ENCODE peak calls at places on chromosome 22, in five cellular contexts. Y is suprapubic skin, K is SK-N-SH, N is ovary, Q is GM12878. D is an unnamed sample.

GRCh38 chr22:35539910-35540599 is 576 bp upstream of the RASD2 start:
- DNase-seq in Y (no peak), K (peak; percentile 98), N (peak; percentile 76), Q (no peak), D (peak; percentile 81)

GRCh38 chr22:44920183-44920582 is 89.6 kb downstream of the PHF21B start:
- DNase-seq in Y (peak; percentile 21), K (no peak), N (no peak), Q (no peak), D (peak; percentile 55)

GRCh38 chr22:17918840-17919239 is 105.5 kb downstream of the MICAL3 start:
- DNase-seq in Y (no peak), K (no peak), N (no peak), Q (no peak), D (peak; percentile 5)

GRCh38 chr22:30279389-30279788 is 9.9 kb downstream of the CASTOR1 start:
- DNase-seq in Y (no peak), K (no peak), N (no peak), Q (no peak), D (no peak)

GRCh38 chr22:32144875-32145274 is 14.2 kb downstream of the C22orf42 start:
- DNase-seq in Y (no peak), K (no peak), N (no peak), Q (no peak), D (no peak)

GRCh38 chr22:19287889-19288288 is 3.6 kb downstream of the CLTCL1 start:
- DNase-seq in Y (no peak), K (no peak), N (no peak), Q (no peak), D (no peak)

GRCh38 chr22:30250713-30251267 is 4.2 kb upstream of the LIF start:
- DNase-seq in Y (no peak), K (peak; percentile 55), N (no peak), Q (no peak), D (no peak)

GRCh38 chr22:26559961-26560575 is 29.9 kb downstream of the TPST2 start:
- DNase-seq in Y (no peak), K (no peak), N (no peak), Q (no peak), D (no peak)

GRCh38 chr22:18156878-18157713 is 7.1 kb downstream of the USP18 start:
- DNase-seq in Y (no peak), K (peak; percentile 83), N (peak; percentile 51), Q (no peak), D (peak; percentile 84)

GRCh38 chr22:37403267-37403960 is 23.9 kb downstream of the ELFN2 start:
- DNase-seq in Y (no peak), K (peak; percentile 76), N (no peak), Q (no peak), D (no peak)

GRCh38 chr22:27206747-27207133 is 549.4 kb downstream of the MIAT start:
- DNase-seq in Y (no peak), K (no peak), N (no peak), Q (no peak), D (no peak)

GRCh38 chr22:35140879-35141745 is 75.2 kb downstream of the ISX start:
- DNase-seq in Y (no peak), K (peak; percentile 23), N (no peak), Q (no peak), D (no peak)

GRCh38 chr22:43482310-43482625 is 70.5 kb downstream of the MPPED1 start:
- DNase-seq in Y (no peak), K (no peak), N (no peak), Q (no peak), D (no peak)

GRCh38 chr22:33873186-33873585 is 47.1 kb downstream of the LARGE1 start:
- DNase-seq in Y (no peak), K (no peak), N (no peak), Q (no peak), D (peak; percentile 78)

GRCh38 chr22:38923463-38924196 is 33.8 kb upstream of the APOBEC3A start:
- DNase-seq in Y (peak; percentile 81), K (peak; percentile 71), N (peak; percentile 78), Q (no peak), D (peak; percentile 93)

GRCh38 chr22:44523981-44524759 is 26.1 kb upstream of the RTL6 start:
- DNase-seq in Y (peak; percentile 34), K (no peak), N (peak; percentile 63), Q (no peak), D (peak; percentile 87)

GRCh38 chr22:27377901-27378300 is 423.7 kb downstream of the MN1 start:
- DNase-seq in Y (no peak), K (no peak), N (peak; percentile 66), Q (no peak), D (no peak)

GRCh38 chr22:43148581-43148980 is 2.8 kb upstream of the TSPO start:
- DNase-seq in Y (no peak), K (no peak), N (no peak), Q (no peak), D (no peak)

GRCh38 chr22:39266398-39267030 is 21.7 kb upstream of the PDGFB start:
- DNase-seq in Y (no peak), K (no peak), N (no peak), Q (peak; percentile 96), D (no peak)

GRCh38 chr22:17997456-17997855 is 26.9 kb downstream of the MICAL3 start:
- DNase-seq in Y (no peak), K (no peak), N (no peak), Q (no peak), D (peak; percentile 52)

GRCh38 chr22:44729391-44730012 is 22.9 kb upstream of the ARHGAP8 start:
- DNase-seq in Y (no peak), K (peak; percentile 95), N (peak; percentile 76), Q (no peak), D (peak; percentile 84)

DNA sequence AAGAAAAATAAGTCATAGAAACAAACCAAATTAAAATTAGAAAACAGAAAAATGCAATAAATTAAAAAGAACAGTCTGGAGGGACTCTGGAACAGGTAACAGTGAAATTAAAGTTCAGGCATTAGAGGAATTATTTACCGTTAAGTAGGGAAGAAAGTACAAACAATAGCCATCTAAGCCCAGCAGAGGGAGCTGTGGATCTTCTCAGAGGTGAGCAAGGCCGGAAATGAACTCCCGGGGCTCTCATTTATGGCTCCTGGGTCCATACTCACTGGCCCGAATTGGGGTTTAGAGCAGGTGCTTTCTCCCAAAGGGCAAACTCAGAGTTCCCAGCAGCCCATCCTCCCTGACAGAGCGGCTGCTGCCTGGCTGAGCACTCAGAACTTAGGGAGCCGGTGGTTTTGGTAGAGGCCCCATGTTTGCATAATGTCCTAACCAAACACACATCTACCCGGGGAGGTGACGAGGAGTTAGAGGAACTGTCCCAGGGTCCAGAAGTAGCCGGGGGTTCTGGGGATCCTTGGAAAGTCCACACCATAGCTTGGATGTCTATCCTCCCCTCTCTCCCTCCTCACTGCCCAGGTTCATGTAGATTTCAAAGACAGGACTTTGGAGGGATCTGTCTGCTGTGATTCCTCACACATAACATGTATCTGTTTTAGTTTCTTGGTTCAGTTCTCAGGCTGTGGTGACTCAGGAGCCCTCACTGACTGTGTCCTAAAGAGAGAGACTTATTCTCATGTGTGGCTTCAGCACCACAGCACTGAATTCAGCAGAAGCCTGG is 87.7 kb upstream of the VPREB1 start:
- DNase-seq in Y (no peak), K (peak; percentile 59), N (no peak), Q (peak; percentile 59), D (no peak)
- TF ChIP-seq CTCF in Y (peak; percentile 69), K (peak; percentile 75), N (no peak), Q (peak; percentile 79), D (no peak)

DNA sequence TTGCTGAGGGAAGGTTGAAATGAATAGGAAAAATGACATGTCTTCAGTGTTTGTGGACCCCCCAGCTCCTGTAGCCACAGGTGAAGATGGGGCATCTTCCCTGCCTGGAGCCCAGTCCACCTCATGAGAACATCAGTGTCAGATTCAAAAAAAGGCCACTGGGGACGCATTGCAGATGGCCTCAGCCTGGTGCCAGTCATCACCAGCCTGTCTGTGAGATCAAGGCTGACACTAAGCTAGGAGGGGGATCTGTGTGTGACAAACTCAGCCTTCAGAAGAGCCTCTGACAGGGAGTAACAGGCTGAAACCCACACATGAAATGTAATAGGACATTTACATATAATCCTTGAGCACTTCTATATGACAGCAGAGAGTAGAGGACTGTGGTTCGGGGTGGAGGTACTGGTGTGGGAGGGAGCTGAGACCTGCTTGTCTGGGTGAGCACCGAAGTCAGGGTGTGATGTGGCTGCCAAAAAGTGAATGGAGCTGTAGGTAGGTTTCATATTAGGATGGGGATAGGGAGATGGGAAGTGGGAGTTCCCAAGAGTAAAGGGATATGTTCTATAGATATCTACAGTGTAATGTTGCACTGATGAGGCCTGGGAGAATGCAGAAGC is 20.5 kb upstream of the CCDC134 start:
- DNase-seq in Y (no peak), K (no peak), N (no peak), Q (no peak), D (no peak)
- TF ChIP-seq EP300 in Y (no peak), K (no peak), N (no peak), Q (no peak), D (no peak)

GRCh38 chr22:50505276-50505775 is 2.2 kb downstream of the LMF2 start:
- DNase-seq in Y (peak; percentile 53), K (no peak), N (no peak), Q (no peak), D (no peak)

GRCh38 chr22:50502096-50502495 is 5.4 kb downstream of the LMF2 start:
- DNase-seq in Y (no peak), K (no peak), N (no peak), Q (no peak), D (no peak)

GRCh38 chr22:50504245-50505211 is 3.0 kb downstream of the LMF2 start:
- DNase-seq in Y (peak; percentile 68), K (no peak), N (peak; percentile 57), Q (no peak), D (no peak)

GRCh38 chr22:50502628-50503474 is 4.7 kb downstream of the LMF2 start:
- DNase-seq in Y (peak; percentile 64), K (no peak), N (no peak), Q (no peak), D (no peak)

DNA sequence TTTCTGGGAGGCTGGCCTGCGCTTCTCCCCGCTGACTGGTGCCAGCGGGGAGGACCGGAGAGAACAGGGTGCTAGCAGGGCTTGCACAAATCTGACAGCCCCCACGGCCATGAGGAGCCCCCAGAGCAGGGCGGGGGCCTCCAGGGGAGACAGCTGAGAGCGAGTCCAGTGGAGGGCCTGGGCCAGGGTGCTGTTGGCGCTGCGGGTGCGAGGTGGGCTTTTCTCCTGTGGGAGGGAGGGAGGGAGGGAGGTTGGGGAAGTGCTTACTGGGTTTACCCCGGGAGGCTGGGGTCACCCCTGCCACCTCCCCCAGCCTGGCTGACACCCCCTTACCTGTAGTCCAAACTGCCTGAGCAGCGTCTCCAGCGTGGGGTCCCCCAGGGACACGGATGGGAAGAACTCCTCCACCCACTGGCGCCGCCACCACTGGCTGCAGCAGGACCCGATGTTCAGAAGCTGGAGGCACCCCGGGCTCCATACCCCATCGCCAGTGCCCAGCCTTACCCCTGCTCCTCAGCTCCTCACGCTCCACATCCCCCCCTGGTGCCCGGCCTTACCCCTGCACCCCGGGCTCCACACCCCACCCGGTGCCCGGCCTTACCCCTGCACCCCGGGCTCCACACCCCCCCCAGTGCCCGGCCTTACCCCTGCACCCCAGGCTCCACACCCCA is 3.9 kb downstream of the LMF2 start:
- DNase-seq in Y (peak; percentile 67), K (no peak), N (no peak), Q (no peak), D (peak; percentile 69)
- TF ChIP-seq CTCF in Y (no peak), K (no peak), N (no peak), Q (no peak), D (no peak)

GRCh38 chr22:41408665-41409064 is 26.9 kb downstream of the TEF start:
- DNase-seq in Y (no peak), K (no peak), N (no peak), Q (no peak), D (no peak)

GRCh38 chr22:41415554-41415953 is 31.0 kb downstream of the TOB2 start:
- DNase-seq in Y (no peak), K (no peak), N (no peak), Q (no peak), D (no peak)

GRCh38 chr22:41410311-41410751 is 28.6 kb downstream of the TEF start:
- DNase-seq in Y (no peak), K (no peak), N (no peak), Q (no peak), D (peak; percentile 88)

GRCh38 chr22:41407433-41407832 is 25.7 kb downstream of the TEF start:
- DNase-seq in Y (no peak), K (no peak), N (no peak), Q (no peak), D (no peak)

GRCh38 chr22:41411021-41411851 is 29.5 kb downstream of the TEF start:
- DNase-seq in Y (no peak), K (no peak), N (peak; percentile 36), Q (no peak), D (peak; percentile 90)
- TF ChIP-seq EP300 in Y (peak; percentile 79), K (no peak), N (no peak), Q (no peak), D (peak; percentile 92)